ENCODE peak calls at places on chromosome 15, in seven cellular contexts. T is neural crest cell; B is stimulated activated CD4-positive, alpha-beta T cell treated with anti-CD3 and anti-CD28 coated beads, Interleukin-4, amount 100 ng/mL, for 4 hours; U is AML-193; P is T-helper 9 cell; V is sigmoid colon; D is mucosa of gallbladder. M is an unnamed sample.

GRCh38 chr15:92109485-92109884 is 256.0 kb downstream of the SLCO3A1 start:
- DNase-seq in T (no peak), B (no peak), U (no peak), P (no peak), V (peak; percentile 32), D (no peak), M (no peak)

GRCh38 chr15:92205255-92205739 is 188.4 kb upstream of the ST8SIA2 start:
- DNase-seq in T (no peak), B (no peak), U (no peak), P (no peak), V (no peak), D (no peak), M (no peak)

GRCh38 chr15:91751611-91752010 is 101.9 kb upstream of the SLCO3A1 start:
- DNase-seq in T (no peak), B (no peak), U (no peak), P (no peak), V (no peak), D (no peak), M (no peak)

GRCh38 chr15:89360294-89360971 is 25.8 kb upstream of the POLG start:
- DNase-seq in T (no peak), B (no peak), U (no peak), P (no peak), V (no peak), D (no peak), M (no peak)

GRCh38 chr15:27545494-27546255 is 553.4 kb downstream of the OCA2 start:
- DNase-seq in T (no peak), B (no peak), U (no peak), P (no peak), V (no peak), D (no peak), M (no peak)

GRCh38 chr15:47196057-47196456 is 521.2 kb upstream of the SEMA6D start:
- DNase-seq in T (peak; percentile 75), B (peak; percentile 3), U (peak; percentile 56), P (no peak), V (peak; percentile 89), D (peak; percentile 76), M (peak; percentile 0)

GRCh38 chr15:47870956-47871625 is 153.8 kb downstream of the SEMA6D start:
- DNase-seq in T (no peak), B (no peak), U (no peak), P (no peak), V (no peak), D (no peak), M (no peak)

GRCh38 chr15:50685976-50686467 is 575 bp downstream of the TRPM7 start:
- DNase-seq in T (peak; percentile 24), B (peak; percentile 81), U (peak; percentile 21), P (peak; percentile 70), V (peak; percentile 84), D (peak; percentile 42), M (peak; percentile 57)

GRCh38 chr15:71011503-71012155 is 103.6 kb upstream of the THSD4 start:
- DNase-seq in T (no peak), B (no peak), U (peak; percentile 15), P (no peak), V (no peak), D (peak; percentile 12), M (no peak)

GRCh38 chr15:77775373-77775772 is 142.7 kb upstream of the LINGO1 start:
- DNase-seq in T (no peak), B (no peak), U (no peak), P (no peak), V (no peak), D (no peak), M (no peak)

GRCh38 chr15:79184465-79184892 is 93.9 kb upstream of the RASGRF1 start:
- DNase-seq in T (peak; percentile 81), B (peak; percentile 49), U (peak; percentile 29), P (peak; percentile 64), V (peak; percentile 83), D (peak; percentile 73), M (peak; percentile 32)

GRCh38 chr15:22895465-22896190 is 57.2 kb downstream of the NIPA2 start:
- DNase-seq in T (no peak), B (no peak), U (no peak), P (no peak), V (no peak), D (peak; percentile 26), M (no peak)

GRCh38 chr15:72796515-72797337 is 13.2 kb upstream of the ADPGK start:
- DNase-seq in T (peak; percentile 56), B (peak; percentile 9), U (peak; percentile 17), P (peak; percentile 19), V (no peak), D (peak; percentile 42), M (peak; percentile 13)